ENCODE peak calls at places on chromosome 11, in six cellular contexts. One of them, this sample, is unnamed.
A peak's percentile ranks its signal among the peaks of the same experiment; 100 is the strongest.

GRCh38 chr11:86637976-86638375 is 34.4 kb downstream of the ME3 start:
- DNase-seq in tibial artery: no peak
- DNase-seq in HFFc6: no peak
- DNase-seq in lower leg skin: no peak
- DNase-seq in testis: no peak
- DNase-seq in PC-3: no peak
- DNase-seq in this sample: no peak

GRCh38 chr11:13333456-13333957 is 55.9 kb downstream of the BMAL1 start:
- DNase-seq in tibial artery: no peak
- DNase-seq in HFFc6: no peak
- DNase-seq in lower leg skin: no peak
- DNase-seq in testis: no peak
- DNase-seq in PC-3: peak; percentile 95
- DNase-seq in this sample: no peak

GRCh38 chr11:29019960-29020683 is 911.9 kb downstream of the METTL15 start:
- DNase-seq in tibial artery: no peak
- DNase-seq in HFFc6: peak; percentile 34
- DNase-seq in lower leg skin: no peak
- DNase-seq in testis: no peak
- DNase-seq in PC-3: peak; percentile 73
- DNase-seq in this sample: no peak

GRCh38 chr11:102843474-102843873 is at the start of gene MMP3:
- DNase-seq in tibial artery: no peak
- DNase-seq in HFFc6: peak; percentile 74
- DNase-seq in lower leg skin: no peak
- DNase-seq in testis: no peak
- DNase-seq in PC-3: peak; percentile 73
- DNase-seq in this sample: no peak

GRCh38 chr11:94417386-94417987 is 16.3 kb upstream of the GPR83 start:
- DNase-seq in tibial artery: no peak
- DNase-seq in HFFc6: peak; percentile 46
- DNase-seq in lower leg skin: no peak
- DNase-seq in testis: peak; percentile 34
- DNase-seq in PC-3: peak; percentile 71
- DNase-seq in this sample: no peak

GRCh38 chr11:13105237-13105844 is 96.2 kb downstream of the RASSF10 start:
- DNase-seq in tibial artery: peak; percentile 25
- DNase-seq in HFFc6: no peak
- DNase-seq in lower leg skin: no peak
- DNase-seq in testis: no peak
- DNase-seq in PC-3: no peak
- DNase-seq in this sample: no peak

GRCh38 chr11:20360650-20361049 is 2.9 kb upstream of the HTATIP2 start:
- DNase-seq in tibial artery: no peak
- DNase-seq in HFFc6: no peak
- DNase-seq in lower leg skin: no peak
- DNase-seq in testis: no peak
- DNase-seq in PC-3: peak; percentile 24
- DNase-seq in this sample: no peak

GRCh38 chr11:45779602-45780001 is 25.3 kb upstream of the SLC35C1 start:
- DNase-seq in tibial artery: no peak
- DNase-seq in HFFc6: no peak
- DNase-seq in lower leg skin: peak; percentile 40
- DNase-seq in testis: no peak
- DNase-seq in PC-3: no peak
- DNase-seq in this sample: no peak

GRCh38 chr11:86395061-86395551 is 20.4 kb downstream of the CCDC81 start:
- DNase-seq in tibial artery: peak; percentile 25
- DNase-seq in HFFc6: peak; percentile 31
- DNase-seq in lower leg skin: no peak
- DNase-seq in testis: peak; percentile 58
- DNase-seq in PC-3: no peak
- DNase-seq in this sample: no peak

GRCh38 chr11:120121336-120121735 is 16.6 kb downstream of the TRIM29 start:
- DNase-seq in tibial artery: no peak
- DNase-seq in HFFc6: no peak
- DNase-seq in lower leg skin: no peak
- DNase-seq in testis: no peak
- DNase-seq in PC-3: peak; percentile 93
- DNase-seq in this sample: no peak
- TF ChIP-seq CTCF in tibial artery: no peak
- TF ChIP-seq CTCF in HFFc6: no peak
- TF ChIP-seq CTCF in lower leg skin: no peak
- TF ChIP-seq CTCF in testis: no peak
- TF ChIP-seq CTCF in PC-3: no peak
- TF ChIP-seq CTCF in this sample: no peak

GRCh38 chr11:106471273-106471672 is 393.8 kb downstream of the AASDHPPT start:
- DNase-seq in tibial artery: no peak
- DNase-seq in HFFc6: no peak
- DNase-seq in lower leg skin: no peak
- DNase-seq in testis: no peak
- DNase-seq in PC-3: no peak
- DNase-seq in this sample: no peak

GRCh38 chr11:106468531-106468930 is 391.1 kb downstream of the AASDHPPT start:
- DNase-seq in tibial artery: no peak
- DNase-seq in HFFc6: no peak
- DNase-seq in lower leg skin: no peak
- DNase-seq in testis: no peak
- DNase-seq in PC-3: no peak
- DNase-seq in this sample: no peak

GRCh38 chr11:106467486-106467885 is 390.0 kb downstream of the AASDHPPT start:
- DNase-seq in tibial artery: no peak
- DNase-seq in HFFc6: no peak
- DNase-seq in lower leg skin: no peak
- DNase-seq in testis: no peak
- DNase-seq in PC-3: no peak
- DNase-seq in this sample: no peak

GRCh38 chr11:106468091-106468490 is 390.6 kb downstream of the AASDHPPT start:
- DNase-seq in tibial artery: no peak
- DNase-seq in HFFc6: peak; percentile 24
- DNase-seq in lower leg skin: no peak
- DNase-seq in testis: no peak
- DNase-seq in PC-3: peak; percentile 50
- DNase-seq in this sample: no peak

GRCh38 chr11:106470230-106470629 is 392.8 kb downstream of the AASDHPPT start:
- DNase-seq in tibial artery: no peak
- DNase-seq in HFFc6: no peak
- DNase-seq in lower leg skin: no peak
- DNase-seq in testis: no peak
- DNase-seq in PC-3: no peak
- DNase-seq in this sample: no peak
- TF ChIP-seq CTCF in tibial artery: no peak
- TF ChIP-seq CTCF in HFFc6: no peak
- TF ChIP-seq CTCF in lower leg skin: no peak
- TF ChIP-seq CTCF in testis: no peak
- TF ChIP-seq CTCF in PC-3: no peak
- TF ChIP-seq CTCF in this sample: no peak

GRCh38 chr11:61890536-61891330 is 612 bp downstream of the FADS3 start:
- DNase-seq in tibial artery: peak; percentile 76
- DNase-seq in HFFc6: peak; percentile 80
- DNase-seq in lower leg skin: peak; percentile 94
- DNase-seq in testis: peak; percentile 40
- DNase-seq in PC-3: peak; percentile 76
- DNase-seq in this sample: peak; percentile 67
- TF ChIP-seq CTCF in tibial artery: no peak
- TF ChIP-seq CTCF in HFFc6: peak; percentile 51
- TF ChIP-seq CTCF in lower leg skin: no peak
- TF ChIP-seq CTCF in testis: no peak
- TF ChIP-seq CTCF in PC-3: peak; percentile 13
- TF ChIP-seq CTCF in this sample: peak; percentile 20

DNA sequence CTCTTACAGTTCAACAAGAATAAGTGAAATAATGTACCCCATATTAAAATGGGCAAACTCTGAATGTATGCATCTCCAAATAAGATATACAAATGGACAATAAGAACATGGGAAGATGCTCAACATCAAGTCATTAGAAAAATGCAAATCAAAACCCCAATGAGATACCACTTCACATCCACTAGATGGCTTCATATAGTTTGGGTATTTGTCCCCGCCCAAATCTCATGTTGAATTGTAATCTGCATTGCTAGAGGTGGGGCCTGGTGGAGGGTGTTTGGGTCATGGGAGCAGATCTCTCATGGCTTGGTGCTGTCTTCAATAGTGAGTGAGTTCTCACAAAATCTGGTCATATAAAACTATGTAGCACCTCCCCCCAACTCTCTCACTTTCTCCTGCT is 5.7 kb downstream of the MPZL2 start:
- DNase-seq in tibial artery: no peak
- DNase-seq in HFFc6: no peak
- DNase-seq in lower leg skin: no peak
- DNase-seq in testis: no peak
- DNase-seq in PC-3: peak; percentile 50
- DNase-seq in this sample: no peak
- TF ChIP-seq CTCF in tibial artery: no peak
- TF ChIP-seq CTCF in HFFc6: peak; percentile 65
- TF ChIP-seq CTCF in lower leg skin: no peak
- TF ChIP-seq CTCF in testis: no peak
- TF ChIP-seq CTCF in PC-3: peak; percentile 68
- TF ChIP-seq CTCF in this sample: no peak

GRCh38 chr11:106022795-106023275 is 795 bp upstream of the MSANTD4 start:
- DNase-seq in tibial artery: no peak
- DNase-seq in HFFc6: no peak
- DNase-seq in lower leg skin: no peak
- DNase-seq in testis: no peak
- DNase-seq in PC-3: no peak
- DNase-seq in this sample: no peak

GRCh38 chr11:106017088-106017487 is 5.0 kb downstream of the MSANTD4 start:
- DNase-seq in tibial artery: no peak
- DNase-seq in HFFc6: no peak
- DNase-seq in lower leg skin: no peak
- DNase-seq in testis: no peak
- DNase-seq in PC-3: no peak
- DNase-seq in this sample: no peak

GRCh38 chr11:106021181-106021966 is 666 bp downstream of the MSANTD4 start:
- DNase-seq in tibial artery: no peak
- DNase-seq in HFFc6: peak; percentile 13
- DNase-seq in lower leg skin: no peak
- DNase-seq in testis: no peak
- DNase-seq in PC-3: peak; percentile 59
- DNase-seq in this sample: no peak

GRCh38 chr11:106021967-106022794 is at the start of gene MSANTD4:
- DNase-seq in tibial artery: peak; percentile 100
- DNase-seq in HFFc6: peak; percentile 100
- DNase-seq in lower leg skin: peak; percentile 100
- DNase-seq in testis: peak; percentile 100
- DNase-seq in PC-3: peak; percentile 100
- DNase-seq in this sample: peak; percentile 99
- TF ChIP-seq CTCF in tibial artery: no peak
- TF ChIP-seq CTCF in HFFc6: no peak
- TF ChIP-seq CTCF in lower leg skin: no peak
- TF ChIP-seq CTCF in testis: no peak
- TF ChIP-seq CTCF in PC-3: no peak
- TF ChIP-seq CTCF in this sample: no peak

GRCh38 chr11:65934014-65934413 is 11.3 kb upstream of the TSGA10IP start:
- DNase-seq in tibial artery: no peak
- DNase-seq in HFFc6: no peak
- DNase-seq in lower leg skin: no peak
- DNase-seq in testis: no peak
- DNase-seq in PC-3: no peak
- DNase-seq in this sample: no peak

GRCh38 chr11:65928667-65929066 is 9.4 kb downstream of the DRAP1 start:
- DNase-seq in tibial artery: no peak
- DNase-seq in HFFc6: no peak
- DNase-seq in lower leg skin: no peak
- DNase-seq in testis: no peak
- DNase-seq in PC-3: no peak
- DNase-seq in this sample: no peak

GRCh38 chr11:65927904-65928397 is 8.7 kb downstream of the DRAP1 start:
- DNase-seq in tibial artery: no peak
- DNase-seq in HFFc6: no peak
- DNase-seq in lower leg skin: peak; percentile 80
- DNase-seq in testis: no peak
- DNase-seq in PC-3: no peak
- DNase-seq in this sample: no peak

GRCh38 chr11:65932558-65932919 is 12.7 kb upstream of the TSGA10IP start:
- DNase-seq in tibial artery: no peak
- DNase-seq in HFFc6: peak; percentile 12
- DNase-seq in lower leg skin: peak; percentile 65
- DNase-seq in testis: no peak
- DNase-seq in PC-3: peak; percentile 42
- DNase-seq in this sample: no peak

GRCh38 chr11:65931773-65932557 is 12.7 kb downstream of the DRAP1 start:
- DNase-seq in tibial artery: no peak
- DNase-seq in HFFc6: no peak
- DNase-seq in lower leg skin: peak; percentile 69
- DNase-seq in testis: no peak
- DNase-seq in PC-3: no peak
- DNase-seq in this sample: no peak
- TF ChIP-seq CTCF in tibial artery: no peak
- TF ChIP-seq CTCF in HFFc6: no peak
- TF ChIP-seq CTCF in lower leg skin: no peak
- TF ChIP-seq CTCF in testis: no peak
- TF ChIP-seq CTCF in PC-3: no peak
- TF ChIP-seq CTCF in this sample: peak; percentile 6

GRCh38 chr11:1054143-1055108 is 17.9 kb upstream of the MUC6 start:
- DNase-seq in tibial artery: no peak
- DNase-seq in HFFc6: peak; percentile 11
- DNase-seq in lower leg skin: no peak
- DNase-seq in testis: no peak
- DNase-seq in PC-3: peak; percentile 83
- DNase-seq in this sample: no peak
- TF ChIP-seq CTCF in tibial artery: no peak
- TF ChIP-seq CTCF in HFFc6: peak; percentile 23
- TF ChIP-seq CTCF in lower leg skin: no peak
- TF ChIP-seq CTCF in testis: no peak
- TF ChIP-seq CTCF in PC-3: no peak
- TF ChIP-seq CTCF in this sample: no peak

DNA sequence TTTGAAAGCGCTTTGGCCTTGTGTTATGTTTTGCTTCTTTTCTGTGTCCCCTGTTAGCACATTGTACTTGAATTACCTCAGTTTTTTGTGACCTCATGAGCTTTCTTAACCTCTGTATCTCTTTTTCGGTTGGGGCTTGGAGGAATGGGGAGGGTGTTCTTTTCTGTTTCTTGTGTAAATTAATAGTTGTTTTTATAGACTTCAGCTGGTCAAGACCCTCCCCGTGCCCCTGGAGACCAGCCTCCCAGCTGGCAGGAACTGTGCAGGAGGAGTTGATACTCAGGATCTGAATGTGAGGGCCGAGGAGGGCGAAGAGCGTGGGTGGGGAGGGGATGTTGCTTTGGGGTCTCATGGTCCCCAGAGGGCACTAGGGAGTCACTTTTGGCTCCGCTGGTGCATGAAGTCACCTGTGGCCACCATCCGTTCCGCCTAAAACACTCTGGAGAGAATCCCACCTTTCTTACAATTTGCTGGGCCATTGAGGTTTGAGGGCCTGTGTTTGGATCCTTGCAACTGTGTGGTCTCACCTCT is 44.3 kb upstream of the NNMT start:
- DNase-seq in tibial artery: no peak
- DNase-seq in HFFc6: no peak
- DNase-seq in lower leg skin: no peak
- DNase-seq in testis: no peak
- DNase-seq in PC-3: no peak
- DNase-seq in this sample: no peak
- TF ChIP-seq CTCF in tibial artery: no peak
- TF ChIP-seq CTCF in HFFc6: no peak
- TF ChIP-seq CTCF in lower leg skin: no peak
- TF ChIP-seq CTCF in testis: no peak
- TF ChIP-seq CTCF in PC-3: no peak
- TF ChIP-seq CTCF in this sample: no peak

GRCh38 chr11:55714982-55715888 is 53.2 kb downstream of the OR4C6 start:
- DNase-seq in tibial artery: no peak
- DNase-seq in HFFc6: no peak
- DNase-seq in lower leg skin: no peak
- DNase-seq in testis: peak; percentile 82
- DNase-seq in PC-3: peak; percentile 30
- DNase-seq in this sample: no peak
- TF ChIP-seq CTCF in tibial artery: no peak
- TF ChIP-seq CTCF in HFFc6: peak; percentile 41
- TF ChIP-seq CTCF in lower leg skin: no peak
- TF ChIP-seq CTCF in testis: no peak
- TF ChIP-seq CTCF in PC-3: peak; percentile 64
- TF ChIP-seq CTCF in this sample: no peak

GRCh38 chr11:123163621-123164020 is 31.4 kb downstream of the CLMP start:
- DNase-seq in tibial artery: no peak
- DNase-seq in HFFc6: no peak
- DNase-seq in lower leg skin: no peak
- DNase-seq in testis: no peak
- DNase-seq in PC-3: no peak
- DNase-seq in this sample: no peak
- TF ChIP-seq CTCF in tibial artery: no peak
- TF ChIP-seq CTCF in HFFc6: peak; percentile 62
- TF ChIP-seq CTCF in lower leg skin: no peak
- TF ChIP-seq CTCF in testis: no peak
- TF ChIP-seq CTCF in PC-3: peak; percentile 43
- TF ChIP-seq CTCF in this sample: no peak